ENCODE peak calls at places on chromosomes 3 and 15, in six cellular contexts. F, M, W, H, K and N are unnamed samples.

GRCh38 chr3:52784931-52785590 is 7.7 kb downstream of the ITIH1 start:
- DNase-seq in M (no peak), H (no peak), K (no peak), W (no peak), F (no peak), N (no peak)

GRCh38 chr3:138327831-138328230 is 1.8 kb downstream of the NME9 start:
- DNase-seq in M (no peak), K (no peak), H (no peak), W (no peak), F (no peak), N (no peak)

GRCh38 chr15:40762919-40763800 is 708 bp upstream of the GCHFR start:
- DNase-seq in H (no peak), K (no peak), W (no peak), M (peak), F (peak), N (peak)

GRCh38 chr15:96245252-96245651 is 85.2 kb upstream of the NR2F2 start:
- DNase-seq in K (no peak), H (no peak), F (no peak), M (no peak), W (no peak), N (no peak)

GRCh38 chr3:29267231-29267630 is 13.6 kb upstream of the RBMS3 start:
- DNase-seq in M (no peak), W (no peak), H (no peak), K (no peak), F (no peak), N (no peak)

GRCh38 chr15:61634837-61635236 is 405.7 kb upstream of the RORA start:
- DNase-seq in W (no peak), K (no peak), F (no peak), M (no peak), H (no peak), N (no peak)

GRCh38 chr3:5017953-5018531 is 38.8 kb downstream of the BHLHE40 start:
- DNase-seq in W (peak), M (peak), H (no peak), K (no peak), F (peak), N (no peak)

GRCh38 chr3:126971891-126972351 is 11.0 kb upstream of the PLXNA1 start:
- DNase-seq in W (peak), H (no peak), F (peak), K (no peak), M (no peak), N (peak)

GRCh38 chr3:69008980-69009379 is 4.5 kb downstream of the EOGT start:
- DNase-seq in M (no peak), K (no peak), W (no peak), F (peak), H (no peak), N (peak)

GRCh38 chr3:11273945-11274344 is 1.7 kb downstream of the ATG7 start:
- DNase-seq in H (no peak), W (no peak), M (no peak), K (no peak), F (no peak), N (no peak)

GRCh38 chr15:74209997-74210573 is 7.5 kb upstream of the STRA6 start:
- DNase-seq in F (no peak), M (no peak), K (no peak), W (no peak), H (no peak), N (no peak)

GRCh38 chr15:22786868-22787698 is 639 bp downstream of the NIPA1 start:
- DNase-seq in H (no peak), K (peak), F (peak), M (peak), W (no peak), N (peak)

GRCh38 chr3:61571516-61572336 is 10.4 kb downstream of the PTPRG start:
- DNase-seq in K (no peak), F (no peak), H (no peak), W (peak), M (peak), N (no peak)

GRCh38 chr3:70824078-70824477 is 511.6 kb upstream of the MDFIC2 start:
- DNase-seq in M (no peak), F (no peak), W (no peak), H (no peak), K (no peak), N (no peak)

GRCh38 chr3:115580566-115580965 is 42.7 kb upstream of the GAP43 start:
- DNase-seq in K (no peak), H (no peak), F (peak), W (no peak), M (no peak), N (no peak)

GRCh38 chr3:33994568-33994967 is 196.1 kb downstream of the PDCD6IP start:
- DNase-seq in M (no peak), H (no peak), F (no peak), K (no peak), W (no peak), N (no peak)

GRCh38 chr3:5080779-5081550 is 41.1 kb upstream of the ARL8B start:
- DNase-seq in W (no peak), M (no peak), H (no peak), K (no peak), F (no peak), N (no peak)

GRCh38 chr3:158785972-158786371 is 15.9 kb upstream of the MFSD1 start:
- DNase-seq in M (no peak), K (no peak), W (no peak), H (no peak), F (no peak), N (no peak)

GRCh38 chr3:194381460-194381875 is 11.9 kb upstream of the LRRC15 start:
- DNase-seq in K (no peak), M (peak), H (no peak), F (no peak), W (no peak), N (peak)

GRCh38 chr3:162166543-162166942 is 669.9 kb downstream of the OTOL1 start:
- DNase-seq in F (no peak), W (no peak), K (no peak), M (no peak), H (no peak), N (no peak)

GRCh38 chr3:118884748-118885206 is 149.9 kb downstream of the IGSF11 start:
- DNase-seq in F (peak), K (peak), W (peak), M (peak), H (peak), N (peak)

GRCh38 chr3:45657853-45658252 is 31.3 kb upstream of the SACM1L start:
- DNase-seq in F (no peak), M (no peak), W (no peak), K (no peak), H (no peak), N (no peak)

GRCh38 chr15:85620321-85621044 is 174.2 kb downstream of the KLHL25 start:
- DNase-seq in H (no peak), M (no peak), F (no peak), W (peak), K (no peak), N (no peak)

GRCh38 chr3:185976977-185977678 is 39.3 kb upstream of the TRA2B start:
- DNase-seq in K (peak), M (peak), H (peak), W (no peak), F (peak), N (peak)